ENCODE peak calls at places on chromosomes 7 and 10, in nine cellular contexts. M is dermis blood vessel endothelial cell; T is caudate nucleus; F is cerebellum; S is cardiac muscle cell; J is NCI-H524 treated with DMSO at 0.1 percent for 48 hours; B is activated CD4-positive, CD25-positive, alpha-beta regulatory T cell; U is posterior cingulate gyrus; W is RWPE1. O is an unnamed sample.
A peak's percentile ranks its signal among the peaks of the same experiment; 100 is the strongest.

GRCh38 chr7:135199439-135199838 is 11.9 kb downstream of the WDR91 start:
- DNase-seq in B (no peak), T (no peak), F (no peak), J (no peak), M (no peak), U (no peak), S (no peak), W (no peak), O (no peak)

GRCh38 chr7:128948976-128949760 is 11.4 kb downstream of the IRF5 start:
- DNase-seq in W (no peak), M (no peak), U (no peak), F (no peak), T (no peak), B (no peak), S (no peak), J (no peak), O (no peak)

GRCh38 chr7:105219771-105220160 is 169.0 kb downstream of the SRPK2 start:
- DNase-seq in T (no peak), U (no peak), B (no peak), S (no peak), W (peak; percentile 80), J (no peak), F (no peak), M (no peak), O (no peak)

GRCh38 chr10:62831346-62831745 is 15.2 kb upstream of the EGR2 start:
- DNase-seq in B (no peak), T (no peak), U (no peak), S (no peak), M (no peak), F (no peak), J (no peak), W (no peak), O (no peak)

GRCh38 chr7:156898938-156899337 is 6.0 kb upstream of the LMBR1 start:
- DNase-seq in U (no peak), B (no peak), M (no peak), F (no peak), J (no peak), T (no peak), W (no peak), S (no peak), O (no peak)

GRCh38 chr7:156666368-156667109 is 26.0 kb downstream of the RNF32 start:
- DNase-seq in S (no peak), U (no peak), F (no peak), B (no peak), T (no peak), J (no peak), M (no peak), W (no peak), O (no peak)

GRCh38 chr7:54813398-54813797 is 54.4 kb upstream of the SEC61G start:
- DNase-seq in U (no peak), M (no peak), B (no peak), S (no peak), W (no peak), T (no peak), J (no peak), F (no peak), O (no peak)

GRCh38 chr10:89838002-89838615 is 136.7 kb downstream of the KIF20B start:
- DNase-seq in B (no peak), W (no peak), T (no peak), S (no peak), M (no peak), F (no peak), J (no peak), U (no peak), O (no peak)